ENCODE peak calls at places on chromosomes 11 and 22, in four cellular contexts. D is choroid plexus epithelial cell, K is brain microvascular endothelial cell, C is Panc1. Z is an unnamed sample.

GRCh38 chr11:112656772-112657428 is 304.3 kb upstream of the NCAM1 start:
- DNase-seq in D (peak; percentile 86), K (peak; percentile 73), C (no peak), Z (peak; percentile 77)

GRCh38 chr11:83292709-83293435 is 6.7 kb upstream of the CCDC90B start:
- DNase-seq in D (peak; percentile 86), K (peak; percentile 71), C (peak; percentile 17), Z (peak; percentile 84)

GRCh38 chr11:124891390-124891861 is 6.2 kb downstream of the ROBO4 start:
- DNase-seq in D (no peak), K (no peak), C (no peak), Z (no peak)

GRCh38 chr11:83711035-83711630 is 425.0 kb upstream of the CCDC90B start:
- DNase-seq in D (no peak), K (no peak), C (no peak), Z (no peak)

GRCh38 chr11:3227568-3228444 is 4.4 kb downstream of the MRGPRE start:
- DNase-seq in D (no peak), K (no peak), C (no peak), Z (no peak)

GRCh38 chr22:28899199-28899853 is 16.0 kb downstream of the ZNRF3 start:
- DNase-seq in D (no peak), K (no peak), C (no peak), Z (no peak)

GRCh38 chr11:10293423-10294288 is at the start of gene SBF2:
- DNase-seq in D (peak; percentile 94), K (peak; percentile 91), C (no peak), Z (peak; percentile 87)

GRCh38 chr11:44110231-44110679 is 14.8 kb downstream of the EXT2 start:
- DNase-seq in D (peak; percentile 72), K (peak; percentile 53), C (no peak), Z (peak; percentile 50)

GRCh38 chr11:9692696-9693095 is 28.8 kb downstream of the SWAP70 start:
- DNase-seq in D (no peak), K (no peak), C (no peak), Z (no peak)

GRCh38 chr22:27754247-27754887 is 47.2 kb downstream of the MN1 start:
- DNase-seq in D (peak; percentile 37), K (no peak), C (no peak), Z (peak; percentile 34)

GRCh38 chr11:123976770-123977560 is 616 bp downstream of the OR10S1 start:
- DNase-seq in D (no peak), K (no peak), C (no peak), Z (no peak)

GRCh38 chr22:27919943-27920755 is 1.1 kb upstream of the PITPNB start:
- DNase-seq in D (peak; percentile 73), K (peak; percentile 46), C (no peak), Z (peak; percentile 72)

GRCh38 chr11:127000291-127000968 is at the start of gene KIRREL3:
- DNase-seq in D (no peak), K (no peak), C (no peak), Z (no peak)

GRCh38 chr11:66891849-66892660 is 35.2 kb downstream of the LRFN4 start:
- DNase-seq in D (peak; percentile 96), K (peak; percentile 96), C (peak; percentile 97), Z (peak; percentile 87)

GRCh38 chr11:111571829-111572501 is 30.3 kb upstream of the SIK2 start:
- DNase-seq in D (peak; percentile 36), K (peak; percentile 16), C (no peak), Z (peak; percentile 32)

GRCh38 chr11:65609236-65609635 is 4.8 kb downstream of the MAP3K11 start:
- DNase-seq in D (no peak), K (no peak), C (no peak), Z (peak; percentile 77)

GRCh38 chr22:49885881-49886280 is 32.2 kb downstream of the ZBED4 start:
- DNase-seq in D (no peak), K (no peak), C (no peak), Z (no peak)

GRCh38 chr11:108985611-108986279 is 320.9 kb downstream of the DDX10 start:
- DNase-seq in D (peak; percentile 85), K (peak; percentile 55), C (no peak), Z (peak; percentile 63)

GRCh38 chr11:2535673-2536439 is 91.0 kb downstream of the KCNQ1 start:
- DNase-seq in D (peak; percentile 22), K (no peak), C (no peak), Z (no peak)

GRCh38 chr11:75478690-75479597 is 45.9 kb upstream of the KLHL35 start:
- DNase-seq in D (no peak), K (no peak), C (no peak), Z (no peak)

GRCh38 chr11:15779518-15779917 is 576.8 kb downstream of the SOX6 start:
- DNase-seq in D (no peak), K (no peak), C (no peak), Z (no peak)

GRCh38 chr11:5197538-5197937 is 2.9 kb downstream of the OR51V1 start:
- DNase-seq in D (peak; percentile 74), K (peak; percentile 12), C (no peak), Z (no peak)

GRCh38 chr11:110891411-110891810 is 179.2 kb upstream of the ARHGAP20 start:
- DNase-seq in D (peak; percentile 94), K (peak; percentile 33), C (no peak), Z (peak; percentile 73)

GRCh38 chr22:37481347-37481907 is 4.8 kb downstream of the MFNG start:
- DNase-seq in D (no peak), K (no peak), C (no peak), Z (no peak)

GRCh38 chr11:132125855-132126841 is 755.7 kb downstream of the NTM start:
- DNase-seq in D (peak; percentile 33), K (no peak), C (no peak), Z (peak; percentile 51)

GRCh38 chr11:111001091-111001430 is 244.5 kb upstream of the POU2AF2 start:
- DNase-seq in D (no peak), K (no peak), C (no peak), Z (no peak)

GRCh38 chr11:46121328-46121723 is at the start of gene PHF21A:
- DNase-seq in D (peak; percentile 97), K (peak; percentile 87), C (no peak), Z (peak; percentile 93)

GRCh38 chr11:134678152-134678551 is 266.1 kb upstream of the B3GAT1 start:
- DNase-seq in D (no peak), K (no peak), C (no peak), Z (no peak)

DNA sequence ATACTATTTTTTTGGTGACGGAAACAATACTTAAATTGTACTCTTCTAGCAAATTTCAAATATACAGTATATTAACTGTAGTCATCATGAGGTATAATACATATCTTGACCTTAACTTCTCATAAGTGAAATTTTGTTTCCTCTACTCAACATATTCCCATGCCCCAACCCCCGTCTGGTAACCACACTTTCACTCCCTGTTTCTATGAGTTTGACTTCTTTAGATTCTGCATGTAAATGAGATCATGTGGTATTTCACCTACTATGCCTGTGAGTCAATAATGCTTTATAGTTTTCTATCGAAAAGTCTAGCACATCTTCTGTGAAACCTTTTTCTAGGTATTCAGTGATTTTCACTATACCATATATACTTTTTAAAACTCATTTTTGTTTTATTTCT is 663.2 kb downstream of the CNTN5 start:
- DNase-seq in D (no peak), K (no peak), C (no peak), Z (no peak)
- TF ChIP-seq CTCF in D (no peak), K (no peak), C (no peak), Z (no peak)

DNA sequence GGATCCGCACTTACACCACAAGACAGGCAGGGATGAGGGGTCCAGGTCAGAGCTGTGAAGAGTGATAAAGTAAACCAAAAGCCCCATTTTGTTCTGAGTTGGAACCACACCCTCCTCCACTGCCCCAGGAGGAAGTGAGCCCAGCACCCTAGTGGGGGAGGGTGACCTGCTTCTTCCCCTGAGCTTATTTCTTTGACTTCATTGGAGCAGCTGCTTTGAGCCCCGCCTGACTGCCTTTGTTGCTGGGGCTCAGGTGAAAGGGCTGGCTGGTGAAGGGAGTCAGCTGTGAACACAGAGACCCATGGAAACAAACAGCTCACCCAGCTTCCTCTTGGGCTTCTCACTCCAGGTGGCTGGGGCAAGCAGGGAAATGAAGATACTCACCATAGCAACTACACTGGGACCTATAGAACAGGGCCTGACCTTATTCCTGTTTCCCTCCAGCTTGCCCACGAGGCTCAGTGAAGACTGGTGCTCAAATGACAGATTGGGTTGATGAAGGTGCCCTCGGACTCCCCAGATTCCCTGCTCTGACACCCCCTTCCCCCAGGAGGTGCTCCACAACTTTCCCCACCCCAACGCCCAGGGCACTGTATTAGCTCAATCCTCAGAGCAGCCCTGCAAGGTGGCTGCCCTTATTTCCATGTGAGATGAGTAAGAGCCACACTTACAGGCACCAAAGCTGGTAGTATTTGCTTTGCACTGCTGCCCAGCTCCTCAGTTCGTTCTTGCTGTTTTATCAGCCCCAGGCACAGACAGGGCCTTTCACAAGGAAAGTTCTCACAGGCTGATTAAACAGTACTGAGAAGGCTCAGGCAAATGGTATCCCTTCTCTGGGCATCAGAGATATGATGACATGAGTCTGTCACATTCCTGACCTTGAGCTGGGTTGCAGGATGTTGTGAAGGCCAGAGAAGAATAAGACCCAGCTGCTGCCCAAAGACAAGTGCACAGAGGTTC is 2.4 kb downstream of the UCP2 start:
- DNase-seq in D (peak; percentile 36), K (no peak), C (no peak), Z (no peak)
- H3K4me3 ChIP-seq in D (no peak overlapping the region), K (no peak overlapping the region), C (no peak overlapping the region), Z (no peak overlapping the region)

GRCh38 chr11:63639195-63639832 is 25.1 kb upstream of the PLAAT3 start:
- DNase-seq in D (peak; percentile 42), K (no peak), C (no peak), Z (peak; percentile 74)
- TF ChIP-seq CTCF in D (peak; percentile 34), K (peak; percentile 18), C (peak; percentile 62), Z (peak; percentile 41)

GRCh38 chr11:93131709-93132108 is 66.1 kb downstream of the SLC36A4 start:
- DNase-seq in D (no peak), K (no peak), C (no peak), Z (no peak)
- H3K4me3 ChIP-seq in D (no peak overlapping the region), K (no peak overlapping the region), C (no peak overlapping the region), Z (no peak overlapping the region)

Z was measured in fibroblast of the aortic adventitia.